ENCODE peak calls at places on chromosomes 12 and 14, in nine cellular contexts. Y, B, T, Z, S, K, E, R and N are unnamed samples.

GRCh38 chr14:94771906-94772468 is 2.1 kb upstream of the GSC start:
- DNase-seq in K (no peak), S (no peak), E (no peak), B (no peak), Z (no peak), T (no peak), Y (no peak), R (no peak), N (no peak)

GRCh38 chr12:123319273-123319672 is 45.4 kb downstream of the SBNO1 start:
- DNase-seq in Z (no peak), R (no peak), E (no peak), T (no peak), S (no peak), Y (no peak), K (no peak), B (no peak), N (no peak)

GRCh38 chr12:69467400-69467799 is 2.8 kb upstream of the FRS2 start:
- DNase-seq in K (no peak), E (no peak), Z (no peak), B (no peak), R (no peak), Y (no peak), T (no peak), S (no peak), N (no peak)

GRCh38 chr14:96631621-96632362 is 129.6 kb downstream of the PAPOLA start:
- DNase-seq in R (no peak), T (no peak), Y (no peak), E (no peak), B (peak), S (peak), Z (no peak), K (peak), N (no peak)

GRCh38 chr12:25904442-25904841 is 54.0 kb upstream of the RASSF8 start:
- DNase-seq in T (no peak), K (no peak), B (no peak), E (no peak), Z (no peak), Y (no peak), R (no peak), S (no peak), N (no peak)

GRCh38 chr12:47736877-47737676 is 11.8 kb upstream of the ENDOU start:
- DNase-seq in Z (no peak), T (no peak), R (no peak), Y (no peak), E (no peak), K (no peak), B (no peak), S (no peak), N (no peak)

GRCh38 chr12:60148831-60149230 is 553.0 kb downstream of the SLC16A7 start:
- DNase-seq in R (no peak), S (no peak), K (no peak), T (no peak), B (no peak), E (no peak), Y (no peak), Z (no peak), N (no peak)

GRCh38 chr12:58364389-58365086 is 423.2 kb downstream of the ATP23 start:
- DNase-seq in T (no peak), R (no peak), K (no peak), E (peak), Y (no peak), S (no peak), B (no peak), Z (no peak), N (no peak)

GRCh38 chr12:101876861-101877815 is at the start of gene DRAM1:
- DNase-seq in T (peak), K (peak), Y (peak), B (peak), S (peak), R (peak), Z (no peak), E (peak), N (no peak)

GRCh38 chr14:105022276-105022670 is 1.4 kb upstream of the CDCA4 start:
- DNase-seq in Z (no peak), R (no peak), B (no peak), T (no peak), K (peak), E (no peak), Y (no peak), S (no peak), N (no peak)

GRCh38 chr14:57865450-57866198 is at the start of gene SLC35F4:
- DNase-seq in T (peak), E (no peak), B (peak), K (no peak), Z (peak), S (no peak), R (no peak), Y (no peak), N (no peak)

GRCh38 chr14:23556700-23557440 is 799 bp downstream of the THTPA start:
- DNase-seq in R (no peak), K (no peak), B (no peak), S (no peak), T (no peak), Y (no peak), E (no peak), Z (no peak), N (no peak)

GRCh38 chr12:9710584-9711375 is 22.1 kb downstream of the CLECL1 start:
- DNase-seq in B (no peak), Z (no peak), E (no peak), K (no peak), Y (no peak), T (no peak), R (no peak), S (no peak), N (no peak)

GRCh38 chr14:91413547-91414474 is 3.8 kb downstream of the CCDC88C start:
- DNase-seq in K (no peak), T (no peak), Z (no peak), Y (peak), E (peak), R (no peak), B (no peak), S (no peak), N (no peak)

GRCh38 chr14:63745858-63746425 is 18.1 kb upstream of the SGPP1 start:
- DNase-seq in B (peak), Z (no peak), T (peak), Y (no peak), R (no peak), E (no peak), S (no peak), K (no peak), N (no peak)

GRCh38 chr12:51683763-51684357 is 92.8 kb downstream of the SCN8A start:
- DNase-seq in Z (no peak), E (no peak), T (no peak), S (no peak), R (no peak), Y (peak), B (no peak), K (no peak), N (no peak)

GRCh38 chr14:83757896-83758295 is 1772.0 kb upstream of the FLRT2 start:
- DNase-seq in R (no peak), T (no peak), Z (no peak), K (no peak), B (no peak), Y (no peak), E (no peak), S (no peak), N (no peak)

GRCh38 chr12:96811083-96811482 is 96.0 kb upstream of the NEDD1 start:
- DNase-seq in B (no peak), Y (no peak), Z (no peak), K (no peak), R (no peak), E (no peak), S (no peak), T (no peak), N (no peak)

GRCh38 chr12:109544955-109545531 is 28.3 kb downstream of the MMAB start:
- DNase-seq in S (no peak), E (no peak), T (no peak), Z (peak), Y (no peak), R (no peak), B (no peak), K (no peak), N (no peak)

GRCh38 chr14:51424041-51424440 is 184.0 kb downstream of the TMX1 start:
- DNase-seq in Z (no peak), E (no peak), R (no peak), Y (no peak), S (no peak), B (no peak), K (no peak), T (no peak), N (no peak)

GRCh38 chr12:11743748-11744147 is 94.3 kb downstream of the ETV6 start:
- DNase-seq in T (no peak), R (no peak), Z (no peak), K (no peak), Y (no peak), E (no peak), B (no peak), S (no peak), N (no peak)